ENCODE peak calls at places on chromosomes 6 and 20, in six cellular contexts. S is spleen, B is gastrocnemius medialis, A is IMR-90, G is heart left ventricle, W is uterus. D is an unnamed sample.

GRCh38 chr6:116424001-116424400 is 37.2 kb upstream of the CALHM6 start:
- DNase-seq in B (no peak), S (no peak), G (no peak), A (peak; percentile 78), W (no peak), D (no peak)

GRCh38 chr6:159871241-159871640 is 19.5 kb upstream of the MAS1 start:
- DNase-seq in A (no peak), G (no peak), B (no peak), W (no peak), S (no peak), D (no peak)

GRCh38 chr6:169794317-169795055 is 43.1 kb downstream of the ERMARD start:
- DNase-seq in W (no peak), A (no peak), B (no peak), G (peak; percentile 49), S (peak; percentile 51), D (no peak)

GRCh38 chr6:15230827-15231226 is 15.0 kb upstream of the JARID2 start:
- DNase-seq in A (no peak), B (no peak), S (no peak), G (no peak), W (no peak), D (no peak)

GRCh38 chr20:47455133-47456040 is 46.3 kb upstream of the NCOA3 start:
- DNase-seq in W (no peak), S (no peak), B (no peak), G (no peak), A (no peak), D (no peak)

GRCh38 chr6:45431314-45432058 is 53.8 kb upstream of the SUPT3H start:
- DNase-seq in G (no peak), W (no peak), A (no peak), S (no peak), B (no peak), D (no peak)

GRCh38 chr6:152598421-152598820 is 38.7 kb downstream of the SYNE1 start:
- DNase-seq in G (no peak), A (peak; percentile 13), S (no peak), W (no peak), B (no peak), D (no peak)

GRCh38 chr20:31863296-31864085 is 6.8 kb downstream of the DUSP15 start:
- DNase-seq in W (no peak), G (no peak), S (no peak), A (no peak), B (no peak), D (peak; percentile 58)

GRCh38 chr20:18011951-18012645 is 43.3 kb downstream of the MGME1 start:
- DNase-seq in S (peak; percentile 61), W (no peak), G (no peak), A (no peak), B (no peak), D (no peak)

GRCh38 chr6:32177182-32177787 is 920 bp upstream of the RNF5 start:
- DNase-seq in G (peak; percentile 59), A (no peak), S (no peak), B (no peak), W (peak; percentile 56), D (no peak)

GRCh38 chr6:99867026-99867425 is 127.0 kb downstream of the MCHR2 start:
- DNase-seq in B (no peak), A (no peak), W (no peak), S (no peak), G (no peak), D (no peak)

GRCh38 chr6:43669050-43669921 is 18.3 kb downstream of the MRPS18A start:
- DNase-seq in S (no peak), B (peak; percentile 62), G (peak; percentile 88), A (peak; percentile 59), W (peak; percentile 87), D (no peak)

GRCh38 chr6:33812669-33813068 is 8.9 kb upstream of the MLN start:
- DNase-seq in B (no peak), W (no peak), A (peak; percentile 55), G (peak; percentile 29), S (no peak), D (no peak)

GRCh38 chr20:25310268-25310920 is 62.5 kb downstream of the PYGB start:
- DNase-seq in S (peak; percentile 75), W (peak; percentile 54), G (no peak), B (peak; percentile 40), A (peak; percentile 96), D (no peak)

GRCh38 chr20:62704341-62704948 is 4.2 kb upstream of the NTSR1 start:
- DNase-seq in B (peak; percentile 31), S (peak; percentile 83), A (peak; percentile 95), G (peak; percentile 94), W (peak; percentile 62), D (peak; percentile 80)

GRCh38 chr6:99879431-99879830 is 114.6 kb downstream of the MCHR2 start:
- DNase-seq in A (no peak), S (no peak), B (no peak), G (no peak), W (no peak), D (no peak)

GRCh38 chr20:25325997-25326396 is 64.6 kb downstream of the ABHD12 start:
- DNase-seq in W (no peak), S (no peak), A (no peak), B (no peak), G (no peak), D (no peak)

GRCh38 chr20:45798935-45799642 is 7.3 kb downstream of the DNTTIP1 start:
- DNase-seq in S (no peak), W (peak; percentile 51), A (peak; percentile 42), G (no peak), B (peak; percentile 51), D (no peak)

GRCh38 chr20:57342829-57343228 is 8.2 kb upstream of the RAE1 start:
- DNase-seq in G (no peak), S (no peak), A (peak; percentile 10), B (no peak), W (no peak), D (no peak)

GRCh38 chr6:159066479-159066878 is 21.7 kb upstream of the TAGAP start:
- DNase-seq in A (no peak), G (no peak), W (no peak), S (no peak), B (no peak), D (no peak)

GRCh38 chr20:5118220-5119142 is 1.3 kb downstream of the PCNA start:
- DNase-seq in S (no peak), G (no peak), B (no peak), W (no peak), A (no peak), D (no peak)
- TF ChIP-seq CTCF in S (no peak), G (no peak), B (no peak), W (no peak), A (no peak), D (no peak)

DNA sequence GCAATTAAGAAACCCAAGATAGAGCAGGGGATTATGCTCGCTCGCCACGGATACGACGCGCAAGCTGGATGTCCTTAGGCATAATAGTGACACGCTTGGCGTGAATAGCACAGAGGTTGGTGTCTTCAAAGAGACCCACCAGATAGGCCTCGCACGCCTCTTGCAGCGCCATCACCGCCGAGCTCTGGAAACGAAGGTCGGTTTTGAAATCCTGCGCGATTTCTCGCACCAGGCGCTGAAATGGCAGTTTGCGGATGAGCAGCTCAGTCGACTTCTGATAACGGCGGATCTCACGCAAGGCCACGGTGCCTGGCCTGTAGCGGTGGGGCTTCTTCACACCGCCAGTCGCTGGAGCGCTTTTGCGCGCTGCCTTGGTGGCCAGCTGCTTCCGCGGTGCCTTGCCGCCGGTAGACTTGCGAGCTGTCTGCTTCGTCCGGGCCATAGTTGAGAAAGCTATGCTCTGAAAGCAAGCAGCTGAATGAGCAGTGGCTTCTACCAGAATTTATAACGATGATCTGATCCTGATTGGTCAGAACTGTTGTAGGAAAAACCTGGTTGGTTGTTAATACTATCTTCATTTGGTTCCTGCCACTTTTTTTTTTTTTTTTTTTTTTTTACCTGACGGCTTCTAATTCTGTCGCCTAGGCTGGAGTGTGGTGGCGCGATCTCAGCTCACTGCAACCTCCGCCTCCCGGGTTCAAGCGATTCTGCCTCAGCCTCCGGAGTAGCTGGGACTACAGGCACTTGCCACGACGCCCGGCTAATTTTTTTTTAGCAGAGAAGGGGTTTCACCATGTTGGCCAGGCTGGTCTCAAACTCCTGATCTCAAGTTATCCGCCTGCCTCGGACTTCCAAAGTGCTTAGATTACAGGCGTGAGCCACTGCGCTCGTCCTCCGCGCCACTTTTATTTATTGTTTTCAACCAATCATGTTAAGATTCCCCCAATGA is 21.6 kb downstream of the OR2B2 start:
- DNase-seq in S (peak; percentile 94), W (no peak), A (peak; percentile 97), B (no peak), G (peak; percentile 48), D (peak; percentile 54)
- TF ChIP-seq POLR2A in S (peak; percentile 98), W (no peak), A (peak; percentile 94), B (peak; percentile 7), G (no peak), D (no peak)

GRCh38 chr6:16311763-16312162 is 73.4 kb downstream of the GMPR start:
- DNase-seq in W (no peak), A (no peak), G (no peak), B (peak; percentile 56), S (no peak), D (no peak)

GRCh38 chr6:16318538-16318937 is 80.2 kb downstream of the GMPR start:
- DNase-seq in B (peak; percentile 29), G (no peak), A (peak; percentile 90), S (no peak), W (no peak), D (peak; percentile 47)

GRCh38 chr6:16316741-16317251 is 78.4 kb downstream of the GMPR start:
- DNase-seq in A (peak; percentile 89), G (no peak), B (no peak), W (no peak), S (no peak), D (no peak)

GRCh38 chr6:16313732-16314131 is 75.3 kb downstream of the GMPR start:
- DNase-seq in B (no peak), W (no peak), G (no peak), S (no peak), A (no peak), D (no peak)

DNA sequence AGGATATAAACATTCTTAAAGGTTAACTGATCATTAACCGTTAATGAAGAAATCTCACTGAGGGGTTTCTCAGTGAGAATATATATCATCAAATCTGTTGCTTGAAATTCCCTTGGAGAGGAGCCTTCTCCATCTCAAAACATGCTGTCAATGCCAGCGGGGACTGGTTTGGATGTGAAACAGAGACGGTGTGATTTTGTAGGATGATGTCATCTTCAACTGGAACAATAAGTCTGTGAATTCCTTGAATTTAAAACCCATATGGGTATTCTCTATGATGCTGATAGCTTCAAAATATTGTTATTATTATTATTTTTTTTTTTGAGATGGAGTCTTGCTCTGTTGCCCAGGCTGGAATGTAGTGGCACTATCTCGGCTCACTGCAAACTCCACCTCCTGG is 75.9 kb downstream of the GMPR start:
- DNase-seq in W (no peak), B (no peak), G (no peak), A (no peak), S (no peak), D (no peak)
- H3K4me3 ChIP-seq in W (no peak overlapping the region), B (no peak overlapping the region), G (no peak overlapping the region), A (no peak overlapping the region), S (no peak overlapping the region), D (no peak overlapping the region)

GRCh38 chr6:138272543-138273305 is 54.4 kb upstream of the PBOV1 start:
- DNase-seq in G (no peak), S (no peak), W (no peak), A (peak; percentile 45), B (no peak), D (no peak)

GRCh38 chr6:138271451-138271850 is 53.2 kb upstream of the PBOV1 start:
- DNase-seq in B (no peak), A (no peak), S (no peak), W (no peak), G (no peak), D (no peak)

GRCh38 chr6:138278326-138278725 is 60.0 kb upstream of the PBOV1 start:
- DNase-seq in B (no peak), S (no peak), A (peak; percentile 2), G (peak; percentile 30), W (no peak), D (no peak)

GRCh38 chr6:138277835-138278234 is 59.5 kb upstream of the PBOV1 start:
- DNase-seq in B (no peak), S (no peak), A (no peak), W (no peak), G (no peak), D (no peak)

GRCh38 chr6:138275976-138276375 is 57.7 kb upstream of the PBOV1 start:
- DNase-seq in W (no peak), B (no peak), S (no peak), A (no peak), G (no peak), D (no peak)
- TF ChIP-seq CTCF in W (no peak), B (no peak), S (no peak), A (no peak), G (no peak), D (no peak)